ENCODE peak calls at places on chromosomes 3 and 15, in six cellular contexts. One of them, this sample, is unnamed.

GRCh38 chr15:63077952-63078351 is 35.4 kb downstream of the TPM1 start:
- DNase-seq in mesendoderm: peak; percentile 63
- DNase-seq in IMR-90: no peak
- DNase-seq in H1: no peak
- DNase-seq in mesenchymal stem cell: no peak
- DNase-seq in trophoblast cell: no peak
- DNase-seq in this sample: no peak

GRCh38 chr3:195847061-195847950 is 35.6 kb upstream of the MUC4 start:
- DNase-seq in mesendoderm: no peak
- DNase-seq in IMR-90: peak; percentile 26
- DNase-seq in H1: no peak
- DNase-seq in mesenchymal stem cell: peak; percentile 60
- DNase-seq in trophoblast cell: no peak
- DNase-seq in this sample: no peak

GRCh38 chr3:90010341-90010740 is 902.9 kb downstream of the EPHA3 start:
- DNase-seq in mesendoderm: peak; percentile 79
- DNase-seq in IMR-90: peak; percentile 47
- DNase-seq in H1: no peak
- DNase-seq in mesenchymal stem cell: peak; percentile 61
- DNase-seq in trophoblast cell: no peak
- DNase-seq in this sample: no peak

GRCh38 chr3:124565013-124565412 is 165.2 kb upstream of the UMPS start:
- DNase-seq in mesendoderm: peak; percentile 84
- DNase-seq in IMR-90: peak; percentile 70
- DNase-seq in H1: no peak
- DNase-seq in mesenchymal stem cell: peak; percentile 79
- DNase-seq in trophoblast cell: peak; percentile 91
- DNase-seq in this sample: peak; percentile 84

GRCh38 chr15:23387791-23388190 is 33.2 kb downstream of the GOLGA8S start:
- DNase-seq in mesendoderm: no peak
- DNase-seq in IMR-90: no peak
- DNase-seq in H1: no peak
- DNase-seq in mesenchymal stem cell: no peak
- DNase-seq in trophoblast cell: no peak
- DNase-seq in this sample: no peak

GRCh38 chr3:65479967-65480366 is 558.8 kb downstream of the MAGI1 start:
- DNase-seq in mesendoderm: no peak
- DNase-seq in IMR-90: no peak
- DNase-seq in H1: no peak
- DNase-seq in mesenchymal stem cell: peak; percentile 24
- DNase-seq in trophoblast cell: no peak
- DNase-seq in this sample: no peak

GRCh38 chr15:31869640-31870335 is 160.5 kb upstream of the CHRNA7 start:
- DNase-seq in mesendoderm: peak; percentile 13
- DNase-seq in IMR-90: no peak
- DNase-seq in H1: no peak
- DNase-seq in mesenchymal stem cell: no peak
- DNase-seq in trophoblast cell: no peak
- DNase-seq in this sample: no peak

GRCh38 chr15:93899817-93900216 is 331.5 kb upstream of the MCTP2 start:
- DNase-seq in mesendoderm: no peak
- DNase-seq in IMR-90: no peak
- DNase-seq in H1: no peak
- DNase-seq in mesenchymal stem cell: no peak
- DNase-seq in trophoblast cell: peak; percentile 2
- DNase-seq in this sample: no peak

GRCh38 chr3:73848173-73848751 is 223.5 kb upstream of the PDZRN3 start:
- DNase-seq in mesendoderm: peak; percentile 41
- DNase-seq in IMR-90: peak; percentile 51
- DNase-seq in H1: no peak
- DNase-seq in mesenchymal stem cell: peak; percentile 45
- DNase-seq in trophoblast cell: peak; percentile 52
- DNase-seq in this sample: peak; percentile 0

GRCh38 chr15:90960316-90961091 is 5.8 kb downstream of the RCCD1 start:
- DNase-seq in mesendoderm: no peak
- DNase-seq in IMR-90: no peak
- DNase-seq in H1: no peak
- DNase-seq in mesenchymal stem cell: no peak
- DNase-seq in trophoblast cell: no peak
- DNase-seq in this sample: no peak

GRCh38 chr3:11240496-11240895 is 31.7 kb upstream of the ATG7 start:
- DNase-seq in mesendoderm: no peak
- DNase-seq in IMR-90: no peak
- DNase-seq in H1: no peak
- DNase-seq in mesenchymal stem cell: no peak
- DNase-seq in trophoblast cell: no peak
- DNase-seq in this sample: no peak

GRCh38 chr15:64845183-64845611 is 3.5 kb downstream of the PLEKHO2 start:
- DNase-seq in mesendoderm: no peak
- DNase-seq in IMR-90: no peak
- DNase-seq in H1: no peak
- DNase-seq in mesenchymal stem cell: no peak
- DNase-seq in trophoblast cell: no peak
- DNase-seq in this sample: no peak
- H3K4me3 ChIP-seq in mesendoderm: no peak overlapping the region
- H3K4me3 ChIP-seq in IMR-90: peak overlapping the region; percentile 83
- H3K4me3 ChIP-seq in H1: no peak overlapping the region
- H3K4me3 ChIP-seq in mesenchymal stem cell: no peak overlapping the region
- H3K4me3 ChIP-seq in trophoblast cell: no peak overlapping the region
- H3K4me3 ChIP-seq in this sample: no peak overlapping the region

DNA sequence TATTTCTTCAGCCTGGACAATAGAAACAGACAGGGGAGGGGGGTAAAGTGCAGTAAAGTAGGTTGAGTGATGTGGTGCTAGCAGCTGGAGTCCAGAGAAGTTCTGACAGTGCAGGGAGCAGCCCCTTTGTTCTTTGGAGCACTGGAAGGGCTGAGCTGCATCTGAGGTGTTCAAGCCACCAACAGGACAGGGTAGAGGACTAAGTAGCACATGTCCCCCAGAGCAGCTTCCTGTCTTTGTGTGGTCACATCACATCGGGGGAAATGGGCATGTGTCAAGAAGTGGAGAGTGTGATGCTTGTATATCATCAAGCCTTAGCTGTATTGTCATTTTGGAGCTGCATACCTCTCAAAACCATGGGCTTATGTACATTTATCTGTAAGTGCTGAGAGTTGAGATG is 12.1 kb downstream of the MRPS22 start:
- DNase-seq in mesendoderm: no peak
- DNase-seq in IMR-90: no peak
- DNase-seq in H1: no peak
- DNase-seq in mesenchymal stem cell: no peak
- DNase-seq in trophoblast cell: no peak
- DNase-seq in this sample: no peak
- H4K8ac ChIP-seq in mesendoderm: no peak overlapping the region
- H4K8ac ChIP-seq in IMR-90: no peak overlapping the region
- H4K8ac ChIP-seq in H1: no peak overlapping the region
- H4K8ac ChIP-seq in mesenchymal stem cell: peak overlapping the region; percentile 61
- H4K8ac ChIP-seq in trophoblast cell: no peak overlapping the region
- H4K8ac ChIP-seq in this sample: no peak overlapping the region

DNA sequence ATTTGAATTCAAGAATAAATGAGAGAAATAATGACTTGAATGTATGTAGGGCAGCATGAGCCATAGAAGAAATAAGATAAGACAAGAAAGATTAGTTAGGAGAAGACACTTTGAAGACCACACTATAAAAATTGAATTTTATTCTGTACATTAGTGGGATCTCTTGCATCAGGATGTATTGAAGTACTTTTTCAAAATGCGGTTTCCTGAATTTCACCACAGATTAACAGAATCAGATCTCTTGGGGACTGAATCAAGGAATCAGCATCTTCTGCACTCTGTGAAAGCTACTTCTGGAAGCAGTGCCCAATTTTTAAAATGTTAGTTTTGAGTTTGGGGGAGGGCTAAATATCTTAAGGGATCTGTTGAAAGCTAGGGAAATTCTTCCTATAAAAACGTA is 763.9 kb upstream of the GOLIM4 start:
- DNase-seq in mesendoderm: no peak
- DNase-seq in IMR-90: no peak
- DNase-seq in H1: no peak
- DNase-seq in mesenchymal stem cell: no peak
- DNase-seq in trophoblast cell: no peak
- DNase-seq in this sample: no peak
- H2BK120ac ChIP-seq in mesendoderm: no peak overlapping the region
- H2BK120ac ChIP-seq in IMR-90: no peak overlapping the region
- H2BK120ac ChIP-seq in H1: no peak overlapping the region
- H2BK120ac ChIP-seq in mesenchymal stem cell: no peak overlapping the region
- H2BK120ac ChIP-seq in trophoblast cell: no peak overlapping the region
- H2BK120ac ChIP-seq in this sample: no peak overlapping the region

GRCh38 chr3:19901337-19901736 is 32.7 kb downstream of the EFHB start:
- DNase-seq in mesendoderm: no peak
- DNase-seq in IMR-90: no peak
- DNase-seq in H1: no peak
- DNase-seq in mesenchymal stem cell: no peak
- DNase-seq in trophoblast cell: no peak
- DNase-seq in this sample: no peak
- H3K4me3 ChIP-seq in mesendoderm: no peak overlapping the region
- H3K4me3 ChIP-seq in IMR-90: no peak overlapping the region
- H3K4me3 ChIP-seq in H1: no peak overlapping the region
- H3K4me3 ChIP-seq in mesenchymal stem cell: no peak overlapping the region
- H3K4me3 ChIP-seq in trophoblast cell: no peak overlapping the region
- H3K4me3 ChIP-seq in this sample: no peak overlapping the region